ENCODE peak calls at places on chromosomes 3 and 15, in five cellular contexts. V, Y, P, X and K are unnamed samples.

GRCh38 chr3:9416139-9416780 is 18.8 kb downstream of the SETD5 start:
- ATAC-seq in X (no peak), Y (no peak), V (no peak), P (no peak), K (no peak)

GRCh38 chr3:44995142-44995770 is 19.2 kb downstream of the EXOSC7 start:
- ATAC-seq in P (peak; percentile 50), X (peak; percentile 54), V (peak; percentile 76), Y (no peak), K (peak; percentile 71)

GRCh38 chr3:4979401-4980228 is at the start of gene BHLHE40:
- ATAC-seq in X (peak; percentile 55), P (peak; percentile 37), V (peak; percentile 18), Y (peak; percentile 39), K (no peak)

GRCh38 chr3:78751266-78751665 is 1016.5 kb downstream of the ROBO1 start:
- ATAC-seq in Y (no peak), V (no peak), X (no peak), P (no peak), K (no peak)

GRCh38 chr3:152245498-152246175 is 23.1 kb upstream of the MBNL1 start:
- ATAC-seq in V (no peak), X (no peak), Y (no peak), P (no peak), K (no peak)

GRCh38 chr3:144128117-144128892 is 156.7 kb downstream of the DIPK2A start:
- ATAC-seq in V (no peak), Y (no peak), X (no peak), P (no peak), K (no peak)

GRCh38 chr3:177512945-177513671 is 315.8 kb upstream of the TBL1XR1 start:
- ATAC-seq in X (no peak), P (no peak), Y (no peak), V (peak; percentile 39), K (no peak)

GRCh38 chr3:160977776-160978175 is 127.4 kb downstream of the B3GALNT1 start:
- ATAC-seq in X (no peak), V (no peak), P (peak; percentile 17), Y (no peak), K (no peak)

GRCh38 chr15:55791576-55792400 is 48.8 kb upstream of the PRTG start:
- ATAC-seq in V (no peak), Y (no peak), P (peak; percentile 96), X (peak; percentile 98), K (no peak)

GRCh38 chr3:128573707-128574162 is 76.9 kb downstream of the RPN1 start:
- ATAC-seq in V (peak; percentile 69), P (peak; percentile 22), X (peak; percentile 37), Y (no peak), K (peak; percentile 42)

GRCh38 chr3:138513073-138513843 is 78.8 kb downstream of the ESYT3 start:
- ATAC-seq in V (no peak), X (peak; percentile 75), P (peak; percentile 95), Y (no peak), K (no peak)

GRCh38 chr15:98401029-98401428 is 247.3 kb upstream of the IGF1R start:
- ATAC-seq in V (peak; percentile 62), X (no peak), P (peak; percentile 23), Y (no peak), K (peak; percentile 97)

GRCh38 chr3:106010829-106011228 is 142.0 kb upstream of the CBLB start:
- ATAC-seq in Y (no peak), P (no peak), V (no peak), X (no peak), K (no peak)

GRCh38 chr3:156459434-156459833 is 95.5 kb downstream of the SSR3 start:
- ATAC-seq in Y (no peak), P (no peak), V (peak; percentile 73), X (no peak), K (peak; percentile 78)

GRCh38 chr3:6825527-6825926 is 35.4 kb upstream of the GRM7 start:
- ATAC-seq in V (no peak), Y (no peak), P (no peak), X (no peak), K (no peak)

GRCh38 chr3:24472358-24472757 is 22.3 kb downstream of the THRB start:
- ATAC-seq in Y (no peak), X (no peak), P (no peak), V (no peak), K (no peak)

GRCh38 chr3:50487181-50487580 is 16.3 kb downstream of the CACNA2D2 start:
- ATAC-seq in X (no peak), P (no peak), Y (no peak), V (no peak), K (no peak)

GRCh38 chr15:90132437-90132836 is 30.2 kb upstream of the IDH2 start:
- ATAC-seq in P (no peak), Y (no peak), X (no peak), V (no peak), K (no peak)

GRCh38 chr3:85162905-85163304 is 204.1 kb downstream of the CADM2 start:
- ATAC-seq in Y (no peak), V (no peak), P (no peak), X (no peak), K (no peak)

GRCh38 chr3:17151598-17152373 is 267.0 kb downstream of the PLCL2 start:
- ATAC-seq in X (peak; percentile 71), Y (peak; percentile 48), V (no peak), P (peak; percentile 37), K (no peak)

GRCh38 chr3:22988566-22988965 is 214.6 kb upstream of the UBE2E2 start:
- ATAC-seq in Y (no peak), X (peak; percentile 64), V (no peak), P (peak; percentile 88), K (no peak)

GRCh38 chr3:107994181-107994580 is 96.7 kb downstream of the CD47 start:
- ATAC-seq in X (no peak), V (no peak), P (no peak), Y (no peak), K (no peak)

GRCh38 chr15:30979457-30979856 is 12.0 kb downstream of the MTMR10 start:
- ATAC-seq in Y (no peak), X (no peak), P (peak; percentile 26), V (peak; percentile 50), K (no peak)

DNA sequence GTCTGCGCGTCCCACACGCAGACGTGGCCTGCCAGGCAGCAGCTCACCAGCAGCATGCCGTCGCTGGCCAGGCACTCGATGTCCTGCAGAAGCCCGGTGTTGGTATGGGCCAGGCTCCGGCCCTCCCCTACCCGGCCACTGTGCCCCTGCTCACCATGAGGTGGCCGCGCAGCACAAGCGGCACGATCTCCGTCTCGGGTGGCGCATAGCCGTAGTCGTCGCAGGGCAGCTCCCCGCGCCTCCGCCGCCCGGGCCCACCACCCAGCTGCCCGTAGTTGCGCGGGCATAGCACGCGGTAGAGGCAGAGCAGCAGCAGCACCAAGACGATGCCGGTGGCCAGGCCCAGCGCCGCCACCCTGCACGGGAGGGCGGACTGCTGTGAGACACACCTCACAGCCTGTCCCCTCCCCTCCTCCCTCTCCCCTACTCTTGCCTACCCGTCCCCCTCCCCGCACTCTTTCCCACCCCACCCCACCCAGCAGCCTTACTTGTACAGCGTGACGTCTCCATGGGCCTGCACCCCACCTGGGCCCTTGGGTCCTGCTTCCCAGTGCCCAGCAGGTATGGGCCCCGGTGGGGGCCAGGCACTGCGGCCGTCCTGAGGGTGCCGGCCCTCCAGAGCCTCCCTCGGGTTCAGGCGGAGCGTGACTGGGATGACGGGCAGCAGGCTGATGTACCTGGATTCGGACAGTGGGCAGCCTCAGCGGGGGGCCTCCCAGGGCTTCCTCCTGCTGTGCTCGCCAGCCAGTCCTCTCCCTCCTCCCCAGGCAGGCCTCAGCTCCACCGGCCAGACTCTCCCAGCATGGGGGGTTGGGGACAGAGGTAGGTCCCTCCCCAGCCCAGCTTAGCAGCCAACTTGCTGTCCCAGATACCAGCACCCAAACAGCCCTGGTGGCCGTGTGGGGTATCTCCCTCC is 37.6 kb downstream of the PTPN23 start:
- ATAC-seq in V (no peak), X (no peak), P (no peak), Y (peak; percentile 6), K (no peak)
- H3K36me3 ChIP-seq in V (peaks cover 81% of the 10 kb centered on the region), X (peaks cover 76% of the 10 kb centered on the region), P (no peaks in the 10 kb centered on the region), Y (no peaks in the 10 kb centered on the region), K (peaks cover 87% of the 10 kb centered on the region)

GRCh38 chr15:38201714-38202113 is 50.9 kb upstream of the SPRED1 start:
- ATAC-seq in V (peak; percentile 46), X (no peak), P (no peak), Y (no peak), K (no peak)

GRCh38 chr15:38208779-38209178 is 43.9 kb upstream of the SPRED1 start:
- ATAC-seq in V (no peak), P (peak; percentile 68), Y (no peak), X (peak; percentile 59), K (no peak)

GRCh38 chr15:38207591-38207990 is 45.0 kb upstream of the SPRED1 start:
- ATAC-seq in X (no peak), Y (no peak), P (no peak), V (no peak), K (no peak)

GRCh38 chr15:38202356-38202755 is 50.3 kb upstream of the SPRED1 start:
- ATAC-seq in V (no peak), X (no peak), Y (no peak), P (no peak), K (no peak)

DNA sequence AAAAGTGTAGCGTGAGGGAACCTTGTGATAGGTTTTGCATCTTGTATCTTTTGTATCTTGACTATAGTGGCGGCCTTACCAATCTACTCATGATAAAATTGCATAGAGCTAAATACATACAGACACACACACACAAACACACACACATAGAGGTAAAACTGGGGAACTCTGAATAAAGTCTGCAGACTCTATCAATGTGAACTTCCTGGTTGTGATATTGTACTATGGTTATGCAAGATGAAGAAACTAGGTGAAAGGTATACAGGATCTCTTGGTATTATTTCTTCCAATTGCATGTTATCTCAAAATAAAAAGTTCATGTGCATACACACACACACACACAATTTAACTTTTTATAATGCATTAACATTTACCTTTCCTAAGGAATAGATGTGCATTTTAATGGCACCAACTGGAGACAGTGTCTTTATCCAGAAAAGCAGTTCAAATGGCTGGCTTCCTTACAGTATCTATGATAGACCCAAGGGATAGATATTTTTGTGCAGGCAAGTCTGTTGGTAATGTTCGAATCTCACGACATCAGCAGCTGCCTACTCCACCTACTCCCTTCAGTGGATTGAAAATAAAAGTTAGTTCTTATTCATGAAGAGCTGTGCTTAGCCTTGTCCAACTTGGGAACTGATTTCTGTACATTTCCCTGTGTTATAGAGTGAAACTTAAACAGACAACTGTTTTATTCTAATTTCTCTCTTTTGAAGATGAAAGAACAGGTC is 47.0 kb upstream of the SPRED1 start:
- ATAC-seq in X (no peak), P (no peak), V (no peak), Y (no peak), K (no peak)
- TF ChIP-seq CTCF in X (no peak), P (no peak), V (no peak), Y (no peak), K (no peak)

DNA sequence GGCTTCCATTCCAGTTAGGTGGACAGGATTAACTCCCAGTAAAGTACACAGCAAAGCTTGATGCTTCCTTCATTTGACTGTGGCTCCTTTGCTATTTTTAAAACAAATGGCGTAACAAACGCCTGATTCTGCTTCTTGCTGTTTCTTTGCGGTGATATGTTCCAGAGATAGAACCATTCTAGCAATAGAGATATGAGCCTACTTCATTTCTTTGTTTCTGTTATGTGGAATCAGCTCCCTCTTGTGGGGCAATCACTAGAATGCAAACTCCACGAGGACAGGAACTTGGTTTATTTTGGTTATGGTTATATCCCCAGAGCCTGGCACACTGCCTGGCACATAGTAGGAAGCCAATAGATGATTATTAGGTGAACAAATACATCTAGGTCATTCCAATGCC is 122.6 kb upstream of the SLC6A11 start:
- ATAC-seq in X (no peak), V (no peak), P (no peak), Y (no peak), K (no peak)
- H3K27ac ChIP-seq in X (no peak overlapping the region), V (no peak overlapping the region), P (no peak overlapping the region), Y (no peak overlapping the region), K (no peak overlapping the region)

DNA sequence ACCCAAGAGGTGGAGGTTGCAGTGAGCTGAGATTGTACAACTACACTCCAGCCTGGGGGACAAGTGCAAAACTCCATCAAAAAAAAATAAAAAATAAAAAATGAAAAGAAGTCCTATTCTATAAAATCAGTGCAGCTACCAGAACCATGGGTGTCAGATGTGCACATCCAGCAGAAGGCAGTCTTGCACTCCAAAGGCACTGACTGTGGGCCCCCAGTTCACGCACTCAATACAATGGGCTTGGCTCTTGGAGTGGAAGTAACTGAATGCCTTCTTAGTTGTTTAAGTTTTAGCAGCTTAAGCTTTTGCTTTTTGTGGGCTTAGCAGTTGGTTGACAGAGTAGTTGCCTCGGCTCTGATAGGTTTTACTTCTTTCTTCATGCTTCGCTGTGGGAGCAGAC is 141.4 kb downstream of the AGBL1 start:
- ATAC-seq in Y (no peak), X (no peak), P (no peak), V (no peak), K (no peak)
- H3K36me3 ChIP-seq in Y (no peaks in the 10 kb centered on the region), X (no peaks in the 10 kb centered on the region), P (no peaks in the 10 kb centered on the region), V (no peaks in the 10 kb centered on the region), K (no peaks in the 10 kb centered on the region)